ENCODE peak calls at places on chromosomes 13 and 19, in nine cellular contexts. L is spleen, R is NCI-H82, S is NCI-H774, Q is NCI-H1048, K is ELR, V is HTR-8/SVneo, N is COR-L47, W is fibroblast of the aortic adventitia. J is an unnamed sample.

GRCh38 chr19:18017275-18018083 is 9.5 kb downstream of the ARRDC2 start:
- DNase-seq in L (no peak), R (no peak), S (no peak), Q (no peak), K (peak; percentile 25), V (no peak), N (no peak), W (no peak), J (no peak)

GRCh38 chr19:18408053-18408476 is 10.6 kb upstream of the LRRC25 start:
- DNase-seq in L (peak; percentile 84), R (peak; percentile 68), S (no peak), Q (no peak), K (peak; percentile 48), V (no peak), N (no peak), W (no peak), J (peak; percentile 84)

GRCh38 chr13:57739089-57739488 is 107.5 kb downstream of the PCDH17 start:
- DNase-seq in L (no peak), R (no peak), S (peak; percentile 28), Q (no peak), K (no peak), V (no peak), N (peak; percentile 93), W (no peak), J (no peak)

GRCh38 chr19:33247441-33247819 is 21.8 kb upstream of the SLC7A10 start:
- DNase-seq in L (peak; percentile 57), R (no peak), S (no peak), Q (no peak), K (no peak), V (no peak), N (no peak), W (no peak), J (no peak)

GRCh38 chr19:18999016-18999758 is 34.1 kb downstream of the SUGP2 start:
- DNase-seq in L (no peak), R (no peak), S (no peak), Q (no peak), K (peak; percentile 40), V (no peak), N (peak; percentile 37), W (peak; percentile 27), J (no peak)

GRCh38 chr19:33207903-33208302 is 13.8 kb downstream of the LRP3 start:
- DNase-seq in L (no peak), R (no peak), S (no peak), Q (no peak), K (no peak), V (no peak), N (no peak), W (no peak), J (no peak)

GRCh38 chr13:66036024-66036614 is 1194.0 kb downstream of the PCDH9 start:
- DNase-seq in L (no peak), R (peak; percentile 75), S (no peak), Q (no peak), K (no peak), V (no peak), N (peak; percentile 5), W (peak; percentile 48), J (no peak)

GRCh38 chr19:1592023-1592754 is 476 bp downstream of the MBD3 start:
- DNase-seq in L (peak; percentile 96), R (peak; percentile 83), S (peak; percentile 85), Q (peak; percentile 66), K (peak; percentile 92), V (peak; percentile 80), N (peak; percentile 91), W (peak; percentile 86), J (peak; percentile 74)

GRCh38 chr19:17847538-17848366 is at the start of gene JAK3:
- DNase-seq in L (peak; percentile 94), R (peak; percentile 93), S (no peak), Q (no peak), K (peak; percentile 63), V (no peak), N (no peak), W (peak; percentile 64), J (no peak)

GRCh38 chr19:49658566-49659442 is 6.9 kb downstream of the IRF3 start:
- DNase-seq in L (no peak), R (no peak), S (no peak), Q (no peak), K (no peak), V (no peak), N (no peak), W (no peak), J (no peak)

GRCh38 chr13:113273856-113274590 is 23.0 kb upstream of the LAMP1 start:
- DNase-seq in L (no peak), R (peak; percentile 28), S (no peak), Q (no peak), K (peak; percentile 57), V (no peak), N (no peak), W (peak; percentile 72), J (peak; percentile 93)

GRCh38 chr19:17889609-17890214 is 18.0 kb downstream of the SLC5A5 start:
- DNase-seq in L (no peak), R (no peak), S (no peak), Q (no peak), K (peak; percentile 44), V (peak; percentile 75), N (no peak), W (peak; percentile 59), J (no peak)

GRCh38 chr19:17779281-17779930 is 15.5 kb upstream of the B3GNT3 start:
- DNase-seq in L (peak; percentile 87), R (peak; percentile 93), S (no peak), Q (no peak), K (peak; percentile 66), V (no peak), N (no peak), W (peak; percentile 28), J (no peak)

GRCh38 chr13:40600145-40600751 is 66.2 kb downstream of the FOXO1 start:
- DNase-seq in L (no peak), R (no peak), S (no peak), Q (no peak), K (no peak), V (no peak), N (no peak), W (no peak), J (no peak)

GRCh38 chr13:101149735-101150380 is 266.4 kb downstream of the NALCN start:
- DNase-seq in L (no peak), R (peak; percentile 88), S (no peak), Q (no peak), K (peak; percentile 68), V (peak; percentile 20), N (no peak), W (peak; percentile 59), J (no peak)

GRCh38 chr19:940591-941291 is 14.9 kb downstream of the ARID3A start:
- DNase-seq in L (peak; percentile 91), R (no peak), S (peak; percentile 66), Q (no peak), K (no peak), V (no peak), N (peak; percentile 99), W (peak; percentile 83), J (peak; percentile 78)

GRCh38 chr19:43700368-43701015 is 15.4 kb upstream of the IRGC start:
- DNase-seq in L (no peak), R (peak; percentile 25), S (no peak), Q (no peak), K (peak; percentile 90), V (peak; percentile 36), N (no peak), W (peak; percentile 87), J (no peak)

GRCh38 chr19:38949580-38950367 is 19.0 kb downstream of the MRPS12 start:
- DNase-seq in L (peak; percentile 89), R (peak; percentile 99), S (no peak), Q (peak; percentile 95), K (peak; percentile 22), V (no peak), N (no peak), W (peak; percentile 22), J (no peak)

GRCh38 chr13:101394597-101394996 is 21.7 kb downstream of the NALCN start:
- DNase-seq in L (no peak), R (no peak), S (no peak), Q (no peak), K (no peak), V (no peak), N (no peak), W (no peak), J (no peak)

GRCh38 chr19:45498411-45499195 is at the start of gene PPM1N:
- DNase-seq in L (peak; percentile 92), R (peak; percentile 96), S (no peak), Q (no peak), K (peak; percentile 39), V (no peak), N (peak; percentile 31), W (no peak), J (no peak)

GRCh38 chr13:110714798-110715394 is 1.4 kb downstream of the ING1 start:
- DNase-seq in L (peak; percentile 93), R (peak; percentile 81), S (peak; percentile 92), Q (no peak), K (peak; percentile 60), V (no peak), N (peak; percentile 79), W (peak; percentile 36), J (peak; percentile 6)

GRCh38 chr13:44013666-44014291 is 134.1 kb downstream of the LACC1 start:
- DNase-seq in L (no peak), R (no peak), S (no peak), Q (no peak), K (peak; percentile 47), V (no peak), N (no peak), W (peak; percentile 62), J (peak; percentile 63)

GRCh38 chr13:32267836-32268439 is 47.2 kb downstream of the ZAR1L start:
- DNase-seq in L (no peak), R (peak; percentile 20), S (no peak), Q (no peak), K (no peak), V (no peak), N (peak; percentile 21), W (no peak), J (no peak)

GRCh38 chr13:73365240-73365639 is 306.4 kb downstream of the KLF5 start:
- DNase-seq in L (no peak), R (peak; percentile 74), S (no peak), Q (no peak), K (no peak), V (no peak), N (peak; percentile 17), W (no peak), J (no peak)

GRCh38 chr19:46155237-46155636 is 7.2 kb downstream of the IGFL2 start:
- DNase-seq in L (no peak), R (no peak), S (no peak), Q (no peak), K (no peak), V (no peak), N (no peak), W (no peak), J (no peak)

GRCh38 chr19:1618157-1619093 is 13.2 kb upstream of the UQCR11 start:
- DNase-seq in L (no peak), R (peak; percentile 60), S (no peak), Q (no peak), K (peak; percentile 52), V (peak; percentile 41), N (no peak), W (peak; percentile 16), J (peak; percentile 21)

GRCh38 chr13:91722267-91722884 is 324.0 kb downstream of the GPC5 start:
- DNase-seq in L (no peak), R (peak; percentile 84), S (no peak), Q (no peak), K (peak; percentile 36), V (no peak), N (peak; percentile 23), W (peak; percentile 32), J (no peak)

GRCh38 chr13:38346764-38347163 is 2.9 kb upstream of the UFM1 start:
- DNase-seq in L (no peak), R (no peak), S (no peak), Q (no peak), K (no peak), V (no peak), N (peak; percentile 35), W (no peak), J (no peak)

GRCh38 chr13:112101360-112101930 is 34.5 kb downstream of the SOX1 start:
- DNase-seq in L (no peak), R (peak; percentile 16), S (no peak), Q (no peak), K (no peak), V (no peak), N (no peak), W (no peak), J (no peak)

GRCh38 chr19:44142014-44142523 is 715 bp downstream of the ZNF234 start:
- DNase-seq in L (no peak), R (peak; percentile 24), S (no peak), Q (no peak), K (peak; percentile 44), V (no peak), N (no peak), W (peak; percentile 49), J (no peak)